ENCODE peak calls at places on chromosome 1, in nine cellular contexts. A, G, S, P, X, V, Z, B and R are unnamed samples.

GRCh38 chr1:214264196-214264595 is 16.8 kb upstream of the SMYD2 start:
- DNase-seq in A (no peak), G (no peak), S (no peak), P (no peak), X (no peak), V (no peak), Z (no peak), B (no peak), R (no peak)

GRCh38 chr1:79128726-79129125 is 122.2 kb upstream of the ADGRL4 start:
- DNase-seq in A (no peak), G (no peak), S (no peak), P (peak; percentile 18), X (no peak), V (no peak), Z (no peak), B (peak; percentile 93), R (no peak)

GRCh38 chr1:167935252-167936067 is 1.0 kb upstream of the DCAF6 start:
- DNase-seq in A (peak; percentile 23), G (peak; percentile 55), S (peak; percentile 21), P (peak; percentile 41), X (peak; percentile 22), V (peak; percentile 68), Z (peak; percentile 33), B (peak; percentile 36), R (peak; percentile 47)

GRCh38 chr1:213416461-213417224 is 365.6 kb downstream of the RPS6KC1 start:
- DNase-seq in A (no peak), G (no peak), S (no peak), P (no peak), X (no peak), V (no peak), Z (no peak), B (no peak), R (no peak)

GRCh38 chr1:17232759-17233661 is 15.9 kb upstream of the PADI3 start:
- DNase-seq in A (no peak), G (peak; percentile 31), S (no peak), P (peak; percentile 61), X (no peak), V (peak; percentile 67), Z (no peak), B (peak; percentile 91), R (peak; percentile 5)

GRCh38 chr1:2183937-2184334 is 10.6 kb downstream of the FAAP20 start:
- DNase-seq in A (no peak), G (no peak), S (no peak), P (no peak), X (no peak), V (no peak), Z (no peak), B (no peak), R (no peak)

GRCh38 chr1:87370519-87370918 is 41.8 kb downstream of the LMO4 start:
- DNase-seq in A (no peak), G (no peak), S (no peak), P (no peak), X (no peak), V (no peak), Z (no peak), B (no peak), R (no peak)

GRCh38 chr1:237911911-237912310 is 21.2 kb upstream of the ZP4 start:
- DNase-seq in A (no peak), G (no peak), S (no peak), P (no peak), X (no peak), V (no peak), Z (no peak), B (peak; percentile 17), R (no peak)

GRCh38 chr1:21289700-21290545 is at the start of gene ECE1:
- DNase-seq in A (peak; percentile 52), G (peak; percentile 69), S (no peak), P (peak; percentile 52), X (no peak), V (peak; percentile 64), Z (peak; percentile 68), B (no peak), R (peak; percentile 54)

GRCh38 chr1:161726631-161727342 is 5.4 kb downstream of the FCRLB start:
- DNase-seq in A (peak; percentile 88), G (peak; percentile 85), S (peak; percentile 84), P (peak; percentile 76), X (peak; percentile 89), V (peak; percentile 81), Z (peak; percentile 75), B (peak; percentile 79), R (peak; percentile 80)

GRCh38 chr1:7265771-7266371 is 480.6 kb downstream of the CAMTA1 start:
- DNase-seq in A (no peak), G (peak; percentile 92), S (no peak), P (peak; percentile 90), X (no peak), V (peak; percentile 95), Z (no peak), B (peak; percentile 97), R (no peak)

GRCh38 chr1:48105167-48105566 is 108.0 kb upstream of the TRABD2B start:
- DNase-seq in A (no peak), G (no peak), S (no peak), P (no peak), X (no peak), V (no peak), Z (peak; percentile 15), B (no peak), R (no peak)

GRCh38 chr1:236168716-236169429 is 26.5 kb downstream of the GPR137B start:
- DNase-seq in A (no peak), G (no peak), S (peak; percentile 54), P (peak; percentile 29), X (peak; percentile 63), V (peak; percentile 42), Z (peak; percentile 58), B (peak; percentile 53), R (no peak)

DNA sequence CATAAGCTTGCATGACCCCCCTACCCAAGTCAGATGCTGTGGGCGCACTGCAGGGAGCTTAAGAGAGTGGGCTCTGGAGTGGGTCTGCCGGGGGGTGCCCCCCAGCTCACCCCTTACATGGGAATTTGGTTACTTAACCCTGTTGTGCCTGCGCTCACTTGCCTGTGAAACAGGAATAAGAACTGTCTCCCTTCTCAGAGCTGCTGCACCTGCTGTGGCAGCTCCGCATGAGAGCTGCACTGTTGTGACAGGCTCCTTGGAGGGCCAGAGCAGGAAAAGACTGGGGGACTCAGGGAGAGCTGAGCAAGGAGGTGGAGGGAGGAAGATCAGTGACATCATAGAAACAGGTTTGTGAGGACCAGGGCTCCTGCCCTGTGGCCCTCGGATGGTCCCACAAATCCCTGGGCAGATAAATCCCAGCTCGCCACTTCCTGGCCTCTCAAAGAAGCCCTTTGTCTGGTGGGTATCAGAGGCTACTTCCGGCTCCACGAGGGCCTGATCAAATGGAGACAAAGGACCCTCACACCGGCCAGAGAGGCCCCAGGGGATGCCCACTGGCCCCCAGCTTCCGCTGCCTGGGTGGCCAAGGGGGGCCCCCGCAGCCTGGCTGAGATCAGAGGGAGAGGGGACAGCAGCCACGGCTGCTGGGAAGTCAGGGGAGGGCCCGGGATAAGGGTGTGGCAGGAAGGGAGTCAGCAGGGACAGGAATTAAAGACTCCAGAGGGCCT is 28.9 kb upstream of the LAPTM5 start:
- DNase-seq in A (peak; percentile 40), G (no peak), S (no peak), P (no peak), X (no peak), V (no peak), Z (no peak), B (no peak), R (no peak)
- H3K4me3 ChIP-seq in A (no peak overlapping the region), G (no peak overlapping the region), S (no peak overlapping the region), P (no peak overlapping the region), X (no peak overlapping the region), V (no peak overlapping the region), Z (no peak overlapping the region), B (no peak overlapping the region), R (no peak overlapping the region)

GRCh38 chr1:222654849-222655248 is 37.0 kb downstream of the MIA3 start:
- DNase-seq in A (peak; percentile 42), G (peak; percentile 50), S (peak; percentile 16), P (no peak), X (peak; percentile 29), V (peak; percentile 29), Z (peak; percentile 30), B (no peak), R (no peak)
- TF ChIP-seq CTCF in A (no peak), G (no peak), S (no peak), P (no peak), X (no peak), V (no peak), Z (no peak), B (no peak), R (no peak)

GRCh38 chr1:37501661-37502060 is 12.9 kb downstream of the MEAF6 start:
- DNase-seq in A (no peak), G (no peak), S (no peak), P (no peak), X (no peak), V (no peak), Z (no peak), B (no peak), R (no peak)

GRCh38 chr1:37502104-37502503 is 12.5 kb downstream of the MEAF6 start:
- DNase-seq in A (no peak), G (no peak), S (no peak), P (no peak), X (no peak), V (no peak), Z (no peak), B (no peak), R (no peak)

GRCh38 chr1:37495875-37496274 is 18.7 kb downstream of the MEAF6 start:
- DNase-seq in A (no peak), G (no peak), S (no peak), P (no peak), X (no peak), V (no peak), Z (no peak), B (no peak), R (no peak)

GRCh38 chr1:37497832-37498231 is 16.7 kb downstream of the MEAF6 start:
- DNase-seq in A (no peak), G (peak; percentile 68), S (no peak), P (no peak), X (no peak), V (peak; percentile 83), Z (no peak), B (no peak), R (no peak)

DNA sequence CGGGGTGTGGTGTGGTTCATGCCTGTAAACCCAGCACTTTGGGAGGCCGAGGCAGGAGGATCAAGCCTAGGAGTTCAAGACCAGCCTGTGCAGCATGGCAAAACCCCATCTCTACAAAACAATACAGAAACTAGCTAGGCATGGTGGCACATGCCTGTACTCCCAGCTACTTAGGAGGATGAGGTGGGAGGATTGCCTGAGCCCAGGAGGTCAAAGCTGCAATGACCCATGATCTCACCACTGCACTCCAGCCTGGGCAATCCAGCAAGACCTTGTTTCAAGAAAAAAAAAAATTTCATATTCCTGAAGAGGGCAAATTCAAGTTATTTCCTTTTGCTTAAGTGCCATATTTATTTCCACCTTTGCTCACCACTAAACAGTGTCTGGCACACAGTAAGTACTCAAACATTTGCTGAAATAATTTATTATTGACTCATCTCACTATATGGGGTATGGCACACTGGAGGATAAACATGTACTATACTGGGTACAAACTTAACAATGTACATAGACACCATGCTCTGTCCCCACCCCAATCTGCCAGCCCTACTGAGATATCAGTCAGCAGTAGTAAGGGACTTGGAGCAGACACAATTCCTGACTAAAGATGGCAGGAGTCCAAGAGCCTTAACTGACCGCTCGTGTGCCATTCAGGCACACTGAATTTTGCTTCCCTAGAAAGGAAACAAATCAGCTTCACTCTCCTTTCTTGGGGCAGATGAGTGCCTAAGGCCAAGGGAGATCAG is 15.5 kb downstream of the MEAF6 start:
- DNase-seq in A (peak; percentile 57), G (peak; percentile 56), S (no peak), P (no peak), X (no peak), V (peak; percentile 53), Z (peak; percentile 54), B (peak; percentile 70), R (no peak)
- H3K4me1 ChIP-seq in A (no peaks in the 10 kb centered on the region), G (peaks cover 31% of the 10 kb centered on the region), S (no peaks in the 10 kb centered on the region), P (peaks cover 52% of the 10 kb centered on the region), X (peaks cover 6% of the 10 kb centered on the region), V (no peaks in the 10 kb centered on the region), Z (peaks cover 9% of the 10 kb centered on the region), B (no peaks in the 10 kb centered on the region), R (no peaks in the 10 kb centered on the region)

GRCh38 chr1:183197762-183198161 is 11.7 kb downstream of the LAMC2 start:
- DNase-seq in A (no peak), G (no peak), S (no peak), P (no peak), X (no peak), V (no peak), Z (no peak), B (no peak), R (no peak)
- H3K4me3 ChIP-seq in A (no peak overlapping the region), G (no peak overlapping the region), S (no peak overlapping the region), P (no peak overlapping the region), X (no peak overlapping the region), V (no peak overlapping the region), Z (no peak overlapping the region), B (no peak overlapping the region), R (no peak overlapping the region)